ENCODE peak calls at places on chromosomes 16 and 17, in ten cellular contexts. O, S, L, Y, U, Q, C, K, T and A are unnamed samples.

GRCh38 chr17:2178798-2179505 is 124.0 kb downstream of the HIC1 start:
- DNase-seq in O (peak; percentile 62), T (peak; percentile 59), C (no peak), Y (peak; percentile 63), Q (no peak), K (no peak), S (no peak), U (no peak), L (no peak), A (no peak)

GRCh38 chr16:23941963-23942564 is 106.3 kb downstream of the PRKCB start:
- DNase-seq in K (no peak), S (no peak), L (no peak), T (no peak), U (no peak), Q (no peak), C (no peak), O (no peak), Y (no peak), A (no peak)

GRCh38 chr17:7951143-7951792 is 19.3 kb downstream of the CNTROB start:
- DNase-seq in T (no peak), S (no peak), O (no peak), U (no peak), L (no peak), K (no peak), Q (no peak), C (no peak), Y (no peak), A (no peak)

GRCh38 chr17:7466318-7466643 is 13.2 kb downstream of the ZBTB4 start:
- DNase-seq in L (no peak), T (no peak), U (no peak), S (no peak), Y (no peak), K (no peak), Q (no peak), O (no peak), C (no peak), A (no peak)

GRCh38 chr17:4944163-4944553 is 4.1 kb downstream of the RNF167 start:
- DNase-seq in S (no peak), C (no peak), K (no peak), L (no peak), T (no peak), O (no peak), Q (no peak), U (no peak), Y (peak; percentile 39), A (no peak)

GRCh38 chr16:79595916-79596450 is 4.6 kb downstream of the MAF start:
- DNase-seq in Q (no peak), S (peak; percentile 38), O (no peak), K (no peak), T (no peak), U (no peak), L (no peak), Y (no peak), C (no peak), A (no peak)

GRCh38 chr16:14112539-14112856 is 41.4 kb downstream of the MRTFB start:
- DNase-seq in K (no peak), S (no peak), O (peak; percentile 19), U (no peak), L (no peak), Q (no peak), T (no peak), C (no peak), Y (no peak), A (no peak)

GRCh38 chr17:3802461-3803307 is 1.7 kb upstream of the ITGAE start:
- DNase-seq in S (peak; percentile 72), Q (peak; percentile 85), T (no peak), O (peak; percentile 83), K (no peak), Y (no peak), L (peak; percentile 38), C (no peak), U (no peak), A (no peak)

GRCh38 chr17:11999715-12000114 is 2.4 kb upstream of the ZNF18 start:
- DNase-seq in U (no peak), C (no peak), S (no peak), O (no peak), Y (no peak), K (no peak), T (no peak), L (no peak), Q (peak; percentile 38), A (no peak)

GRCh38 chr17:17692353-17693252 is 11.3 kb downstream of the RAI1 start:
- DNase-seq in K (no peak), Y (no peak), T (no peak), U (no peak), Q (no peak), L (no peak), S (no peak), O (peak; percentile 64), C (no peak), A (no peak)

GRCh38 chr17:48014603-48015037 is 23.0 kb downstream of the COPZ2 start:
- DNase-seq in L (no peak), K (peak; percentile 47), O (no peak), Y (no peak), C (no peak), T (no peak), U (no peak), Q (no peak), S (no peak), A (no peak)

GRCh38 chr17:20955437-20956323 is 87.1 kb downstream of the USP22 start:
- DNase-seq in U (no peak), Q (peak; percentile 64), O (no peak), K (no peak), L (no peak), T (no peak), S (peak; percentile 62), C (no peak), Y (peak; percentile 62), A (no peak)

GRCh38 chr17:7408341-7408740 is 696 bp downstream of the NLGN2 start:
- DNase-seq in C (no peak), Q (no peak), K (no peak), T (no peak), U (no peak), L (no peak), S (no peak), Y (no peak), O (no peak), A (no peak)

GRCh38 chr17:73634629-73635028 is 9.6 kb downstream of the SDK2 start:
- DNase-seq in C (no peak), K (no peak), L (no peak), O (no peak), Q (no peak), S (no peak), U (no peak), Y (peak; percentile 3), T (no peak), A (no peak)

GRCh38 chr16:71453051-71453450 is 9.0 kb downstream of the ZNF23 start:
- DNase-seq in Y (no peak), Q (no peak), K (no peak), T (no peak), O (no peak), C (no peak), U (no peak), S (no peak), L (no peak), A (no peak)
- H3K9me3 ChIP-seq in Y (peaks cover 63% of the 10 kb centered on the region), Q (peaks cover 8% of the 10 kb centered on the region), K (peaks cover 22% of the 10 kb centered on the region), T (peaks cover 15% of the 10 kb centered on the region), O (peaks cover 15% of the 10 kb centered on the region), C (peaks cover 21% of the 10 kb centered on the region), U (peaks cover 30% of the 10 kb centered on the region), S (peaks cover 31% of the 10 kb centered on the region), L (peaks cover 4% of the 10 kb centered on the region), A (peaks cover 43% of the 10 kb centered on the region)

DNA sequence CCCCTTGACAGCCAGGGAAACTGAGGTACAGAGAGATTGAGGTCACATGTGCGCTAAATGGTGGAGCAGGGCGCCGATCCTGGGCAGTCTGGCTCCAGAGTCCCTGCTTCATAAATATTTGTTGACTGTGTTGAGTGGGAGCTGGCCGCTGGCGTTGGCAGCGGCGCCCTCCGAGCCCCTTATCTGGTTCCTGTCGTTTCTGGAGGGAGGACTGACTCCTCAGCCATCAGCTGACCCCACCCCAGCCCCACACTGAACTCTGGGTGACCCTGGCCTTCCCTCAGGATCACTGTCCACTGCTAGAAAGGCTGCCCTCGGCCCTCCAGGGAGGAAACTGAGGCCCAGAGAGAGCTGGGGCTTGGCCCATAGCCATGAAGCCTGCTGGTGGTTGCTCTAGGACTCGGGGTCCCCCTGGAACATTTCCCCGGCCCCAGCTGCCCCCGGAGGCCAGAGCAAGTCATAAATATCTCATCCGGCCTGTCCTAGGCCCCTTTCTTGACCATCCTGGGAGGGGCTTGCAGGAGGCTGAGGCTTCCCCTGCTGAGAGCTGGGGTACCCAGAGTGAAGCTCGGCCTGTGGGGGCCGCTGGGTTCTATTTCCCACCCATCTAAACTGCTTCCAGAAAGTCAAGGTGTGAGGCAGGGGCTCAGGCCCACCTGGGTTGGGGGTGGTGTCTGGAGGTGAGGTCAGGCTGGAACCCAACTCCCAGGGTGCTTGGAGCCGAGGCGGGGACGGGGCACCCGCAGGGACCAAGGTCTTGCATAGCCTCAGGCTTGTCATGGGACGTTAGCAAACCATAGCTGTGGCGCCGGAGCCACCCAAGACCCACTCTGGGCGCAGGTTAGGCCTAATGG is 51.6 kb upstream of the GSE1 start:
- DNase-seq in U (no peak), C (no peak), S (no peak), T (no peak), O (no peak), L (no peak), K (no peak), Y (no peak), Q (no peak), A (no peak)
- H3K27ac ChIP-seq in U (peak overlapping the region; percentile 94), C (no peak overlapping the region), S (peak overlapping the region; percentile 53), T (no peak overlapping the region), O (no peak overlapping the region), L (peak overlapping the region; percentile 51), K (peak overlapping the region; percentile 97), Y (peak overlapping the region; percentile 73), Q (peak overlapping the region; percentile 85), A (peak overlapping the region; percentile 48)

GRCh38 chr16:31780342-31780741 is 93.3 kb upstream of the ZNF267 start:
- DNase-seq in K (no peak), T (no peak), Q (no peak), S (no peak), C (no peak), L (no peak), Y (no peak), U (no peak), O (no peak), A (no peak)
- H3K9me3 ChIP-seq in K (peaks cover 3% of the 10 kb centered on the region), T (peaks cover 2% of the 10 kb centered on the region), Q (no peaks in the 10 kb centered on the region), S (peaks cover 5% of the 10 kb centered on the region), C (peaks cover 6% of the 10 kb centered on the region), L (peaks cover 3% of the 10 kb centered on the region), Y (peaks cover 82% of the 10 kb centered on the region), U (peaks cover 18% of the 10 kb centered on the region), O (peaks cover 3% of the 10 kb centered on the region), A (peaks cover 80% of the 10 kb centered on the region)

GRCh38 chr16:16127469-16128116 is 95.7 kb downstream of the ABCC6 start:
- DNase-seq in O (peak; percentile 80), C (peak; percentile 80), Q (peak; percentile 83), L (peak; percentile 83), S (peak; percentile 77), Y (peak; percentile 75), U (peak; percentile 62), T (peak; percentile 50), K (peak; percentile 85), A (peak; percentile 66)

GRCh38 chr16:16121185-16121727 is 102.0 kb downstream of the ABCC6 start:
- DNase-seq in U (no peak), Q (no peak), S (no peak), K (no peak), O (no peak), T (no peak), C (no peak), L (no peak), Y (no peak), A (no peak)

GRCh38 chr16:16124974-16125373 is 98.3 kb downstream of the ABCC6 start:
- DNase-seq in K (no peak), Q (no peak), T (no peak), O (no peak), Y (no peak), C (no peak), S (no peak), L (no peak), U (no peak), A (no peak)

GRCh38 chr16:16122264-16122663 is 101.0 kb downstream of the ABCC6 start:
- DNase-seq in S (no peak), T (no peak), L (no peak), C (no peak), Y (no peak), U (no peak), Q (no peak), K (no peak), O (no peak), A (no peak)

GRCh38 chr16:16124438-16124837 is 98.9 kb downstream of the ABCC6 start:
- DNase-seq in C (peak; percentile 9), T (no peak), L (no peak), Y (no peak), Q (no peak), O (no peak), S (no peak), K (no peak), U (no peak), A (no peak)
- H3K27ac ChIP-seq in C (no peak overlapping the region), T (no peak overlapping the region), L (no peak overlapping the region), Y (no peak overlapping the region), Q (no peak overlapping the region), O (no peak overlapping the region), S (no peak overlapping the region), K (no peak overlapping the region), U (no peak overlapping the region), A (no peak overlapping the region)